ENCODE peak calls at places on chromosomes 5 and 9, in six cellular contexts. E is H1, Q is neuronal stem cell, M is neural progenitor cell, U is adipocyte, S is colonic mucosa. N is an unnamed sample.

GRCh38 chr9:125088752-125089151 is 54.6 kb downstream of the SCAI start:
- DNase-seq in Q (no peak), M (no peak), U (no peak), E (no peak), S (no peak), N (no peak)

GRCh38 chr5:150670275-150670960 is 9.4 kb downstream of the MYOZ3 start:
- DNase-seq in E (no peak), U (no peak), Q (no peak), S (no peak), M (peak; percentile 50), N (no peak)

GRCh38 chr5:78467744-78468357 is 107.4 kb downstream of the SCAMP1 start:
- DNase-seq in Q (peak; percentile 6), M (peak; percentile 49), E (no peak), U (peak; percentile 72), S (no peak), N (no peak)

GRCh38 chr5:174109861-174110260 is 64.4 kb downstream of the NSG2 start:
- DNase-seq in E (no peak), Q (no peak), U (no peak), M (no peak), S (no peak), N (no peak)

GRCh38 chr9:93200989-93201339 is 17.0 kb downstream of the WNK2 start:
- DNase-seq in Q (no peak), M (no peak), U (no peak), E (no peak), S (no peak), N (no peak)

GRCh38 chr5:53037141-53037859 is 48.1 kb downstream of the ITGA2 start:
- DNase-seq in S (no peak), Q (no peak), E (no peak), M (no peak), U (peak; percentile 69), N (no peak)

GRCh38 chr5:41408676-41409443 is 101.5 kb downstream of the PLCXD3 start:
- DNase-seq in E (no peak), U (peak; percentile 14), S (peak; percentile 20), Q (no peak), M (no peak), N (peak; percentile 71)

GRCh38 chr9:98240475-98240874 is 15.0 kb downstream of the TBC1D2 start:
- DNase-seq in U (no peak), Q (no peak), M (no peak), E (no peak), S (no peak), N (no peak)

GRCh38 chr5:137718611-137719010 is 17.3 kb downstream of the KLHL3 start:
- DNase-seq in S (no peak), Q (no peak), U (no peak), E (no peak), M (no peak), N (no peak)

GRCh38 chr5:172687983-172688734 is 47.1 kb downstream of the NEURL1B start:
- DNase-seq in M (no peak), S (peak; percentile 76), U (no peak), E (no peak), Q (no peak), N (no peak)

GRCh38 chr5:130350131-130350530 is 445.9 kb downstream of the CHSY3 start:
- DNase-seq in M (no peak), U (no peak), E (no peak), S (no peak), Q (no peak), N (no peak)

GRCh38 chr5:38119836-38120235 is 138.5 kb upstream of the EGFLAM start:
- DNase-seq in S (no peak), E (no peak), Q (no peak), M (no peak), U (no peak), N (no peak)

GRCh38 chr9:79053613-79054012 is 518.2 kb upstream of the TLE4 start:
- DNase-seq in E (no peak), M (no peak), U (no peak), S (no peak), Q (no peak), N (no peak)

GRCh38 chr5:113507601-113508000 is 5.9 kb upstream of the YTHDC2 start:
- DNase-seq in E (no peak), M (no peak), U (no peak), S (no peak), Q (no peak), N (no peak)

GRCh38 chr9:125262217-125262991 is 778 bp downstream of the GAPVD1 start:
- DNase-seq in U (no peak), S (no peak), M (no peak), Q (no peak), E (no peak), N (no peak)

GRCh38 chr9:24296124-24296523 is 249.6 kb downstream of the IZUMO3 start:
- DNase-seq in E (no peak), U (no peak), S (no peak), Q (no peak), M (no peak), N (no peak)

GRCh38 chr5:140795259-140795641 is 598 bp downstream of the PCDHA2 start:
- DNase-seq in M (peak; percentile 50), U (peak; percentile 27), S (no peak), E (no peak), Q (no peak), N (no peak)

GRCh38 chr9:109509625-109510024 is 11.5 kb upstream of the PTPN3 start:
- DNase-seq in M (no peak), E (no peak), U (no peak), Q (no peak), S (no peak), N (no peak)

GRCh38 chr5:32329395-32329834 is 16.7 kb upstream of the MTMR12 start:
- DNase-seq in M (peak; percentile 63), E (peak; percentile 76), S (peak; percentile 83), U (peak; percentile 83), Q (peak; percentile 47), N (no peak)

GRCh38 chr9:119216891-119217290 is 152.3 kb downstream of the BRINP1 start:
- DNase-seq in E (no peak), U (no peak), M (no peak), S (no peak), Q (no peak), N (peak; percentile 74)

GRCh38 chr9:106179181-106179580 is 484.8 kb downstream of the TMEM38B start:
- DNase-seq in E (no peak), U (no peak), Q (no peak), S (no peak), M (no peak), N (no peak)

GRCh38 chr5:88785396-88786216 is 97.4 kb downstream of the MEF2C start:
- DNase-seq in E (no peak), Q (no peak), U (peak; percentile 95), S (peak; percentile 40), M (peak; percentile 9), N (no peak)

GRCh38 chr9:89722712-89723111 is 117.9 kb downstream of the GADD45G start:
- DNase-seq in M (no peak), E (no peak), S (no peak), U (no peak), Q (no peak), N (no peak)

GRCh38 chr5:172778223-172778814 is 7.3 kb upstream of the DUSP1 start:
- DNase-seq in U (peak; percentile 82), S (peak; percentile 79), M (no peak), Q (no peak), E (no peak), N (no peak)

GRCh38 chr5:114450516-114450909 is 88.6 kb downstream of the KCNN2 start:
- DNase-seq in M (peak; percentile 9), Q (no peak), E (no peak), S (no peak), U (peak; percentile 81), N (no peak)

GRCh38 chr5:169655353-169655752 is 18.3 kb downstream of the DOCK2 start:
- DNase-seq in U (no peak), E (no peak), M (no peak), Q (no peak), S (no peak), N (no peak)

GRCh38 chr9:16784002-16784401 is 86.5 kb downstream of the BNC2 start:
- DNase-seq in S (no peak), E (no peak), U (no peak), Q (no peak), M (no peak), N (no peak)

GRCh38 chr5:59097116-59097515 is 514.2 kb downstream of the RAB3C start:
- DNase-seq in E (no peak), U (peak; percentile 47), S (no peak), Q (no peak), M (no peak), N (no peak)
- H3K9ac ChIP-seq in E (no peak overlapping the region), U (no peak overlapping the region), S (no peak overlapping the region), Q (no peak overlapping the region), M (no peak overlapping the region), N (no peak overlapping the region)

GRCh38 chr5:83547889-83548288 is 76.3 kb downstream of the VCAN start:
- DNase-seq in Q (no peak), U (no peak), S (no peak), E (no peak), M (no peak), N (no peak)

GRCh38 chr5:83548556-83548955 is 77.0 kb downstream of the VCAN start:
- DNase-seq in Q (no peak), E (no peak), U (peak; percentile 56), M (no peak), S (no peak), N (no peak)

GRCh38 chr5:83549681-83550080 is 78.1 kb downstream of the VCAN start:
- DNase-seq in S (no peak), M (no peak), Q (no peak), U (no peak), E (no peak), N (no peak)

GRCh38 chr5:83543898-83544297 is 72.4 kb downstream of the VCAN start:
- DNase-seq in M (no peak), E (no peak), Q (no peak), U (no peak), S (no peak), N (no peak)

DNA sequence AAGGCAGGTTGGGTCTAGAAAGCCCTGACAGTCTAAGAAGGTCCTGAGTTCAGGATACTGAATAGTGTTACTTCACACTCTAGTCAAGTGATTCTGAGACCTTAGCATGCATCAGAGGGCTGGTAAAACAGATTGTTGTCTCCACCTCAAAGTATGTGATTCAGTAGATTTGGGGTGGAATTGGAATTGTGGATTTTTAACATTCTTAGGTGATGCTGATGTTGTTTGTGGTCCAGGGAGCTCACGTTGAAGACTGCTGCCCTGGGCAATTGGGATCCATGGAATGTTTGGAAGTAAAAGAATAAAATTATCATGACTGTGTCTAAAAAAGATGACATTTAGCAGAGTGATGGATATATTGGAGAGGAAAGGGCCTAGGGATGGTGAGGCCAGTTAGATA is 75.6 kb downstream of the VCAN start:
- DNase-seq in U (no peak), E (no peak), M (no peak), S (no peak), Q (no peak), N (no peak)
- H3K9ac ChIP-seq in U (no peak overlapping the region), E (no peak overlapping the region), M (no peak overlapping the region), S (no peak overlapping the region), Q (no peak overlapping the region), N (no peak overlapping the region)

GRCh38 chr9:126613656-126614055 is at the start of gene LMX1B:
- DNase-seq in U (no peak), E (peak; percentile 73), Q (no peak), S (no peak), M (peak; percentile 88), N (no peak)
- H3K9ac ChIP-seq in U (no peak within 1 kb of the TSS), E (no peak within 1 kb of the TSS), Q (peak within 1 kb of the TSS; percentile 44), S (no peak within 1 kb of the TSS), M (no peak within 1 kb of the TSS), N (no peak within 1 kb of the TSS)

DNA sequence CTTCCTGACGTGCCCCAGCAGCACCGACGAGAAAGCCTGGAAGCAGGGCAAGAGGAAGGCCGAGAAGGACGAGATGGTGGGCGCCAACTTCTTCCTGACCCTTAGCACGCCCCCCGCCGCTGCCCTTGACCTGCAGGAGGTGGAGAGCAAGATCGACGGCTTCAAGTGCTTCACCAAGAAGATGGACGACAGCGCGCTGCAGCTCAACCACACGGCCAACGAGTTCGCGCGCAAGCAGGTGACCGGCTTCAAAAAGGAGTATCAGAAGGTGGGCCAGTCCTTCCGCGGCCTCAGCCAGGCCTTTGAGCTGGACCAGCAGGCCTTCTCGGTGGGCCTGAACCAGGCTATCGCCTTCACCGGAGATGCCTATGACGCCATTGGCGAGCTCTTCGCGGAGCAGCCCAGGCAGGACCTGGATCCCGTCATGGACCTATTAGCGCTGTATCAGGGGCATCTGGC is 1.6 kb downstream of the SNX18 start:
- DNase-seq in S (no peak), U (no peak), E (no peak), Q (no peak), M (no peak), N (peak; percentile 80)
- H3K9ac ChIP-seq in S (no peak overlapping the region), U (peak overlapping the region; percentile 96), E (no peak overlapping the region), Q (no peak overlapping the region), M (no peak overlapping the region), N (peak overlapping the region; percentile 71)